ENCODE peak calls at places on chromosomes 5 and 9, in nine cellular contexts. One of them, this sample, is unnamed. For H3K4me1, the result is how much of the 10 kb centered on the place peaks cover.

GRCh38 chr5:140189977-140190867 is 15.2 kb downstream of the CYSTM1 start:
- DNase-seq in tibial nerve: no peak
- DNase-seq in pancreas: no peak
- DNase-seq in heart left ventricle: no peak
- DNase-seq in H1: no peak
- DNase-seq in sigmoid colon: no peak
- DNase-seq in transverse colon: no peak
- DNase-seq in CD8-positive, alpha-beta T cell: no peak
- DNase-seq in OCI-LY7: no peak
- DNase-seq in this sample: no peak

GRCh38 chr9:115633099-115633498 is 515.1 kb upstream of the TNC start:
- DNase-seq in tibial nerve: no peak
- DNase-seq in pancreas: no peak
- DNase-seq in heart left ventricle: no peak
- DNase-seq in H1: no peak
- DNase-seq in sigmoid colon: no peak
- DNase-seq in transverse colon: no peak
- DNase-seq in CD8-positive, alpha-beta T cell: no peak
- DNase-seq in OCI-LY7: no peak
- DNase-seq in this sample: no peak

GRCh38 chr5:20656262-20656661 is 668.3 kb upstream of the CDH18 start:
- DNase-seq in tibial nerve: no peak
- DNase-seq in pancreas: no peak
- DNase-seq in heart left ventricle: no peak
- DNase-seq in H1: no peak
- DNase-seq in sigmoid colon: no peak
- DNase-seq in transverse colon: no peak
- DNase-seq in CD8-positive, alpha-beta T cell: no peak
- DNase-seq in OCI-LY7: no peak
- DNase-seq in this sample: no peak

GRCh38 chr9:35713578-35713977 is 18.4 kb downstream of the TLN1 start:
- DNase-seq in tibial nerve: no peak
- DNase-seq in pancreas: no peak
- DNase-seq in heart left ventricle: no peak
- DNase-seq in H1: no peak
- DNase-seq in sigmoid colon: no peak
- DNase-seq in transverse colon: no peak
- DNase-seq in CD8-positive, alpha-beta T cell: no peak
- DNase-seq in OCI-LY7: no peak
- DNase-seq in this sample: no peak

GRCh38 chr5:137995077-137995746 is 37.7 kb downstream of the FAM13B start:
- DNase-seq in tibial nerve: no peak
- DNase-seq in pancreas: no peak
- DNase-seq in heart left ventricle: no peak
- DNase-seq in H1: no peak
- DNase-seq in sigmoid colon: no peak
- DNase-seq in transverse colon: no peak
- DNase-seq in CD8-positive, alpha-beta T cell: no peak
- DNase-seq in OCI-LY7: no peak
- DNase-seq in this sample: no peak

GRCh38 chr5:126503602-126504104 is 80.4 kb downstream of the GRAMD2B start:
- DNase-seq in tibial nerve: no peak
- DNase-seq in pancreas: no peak
- DNase-seq in heart left ventricle: no peak
- DNase-seq in H1: no peak
- DNase-seq in sigmoid colon: peak
- DNase-seq in transverse colon: no peak
- DNase-seq in CD8-positive, alpha-beta T cell: no peak
- DNase-seq in OCI-LY7: no peak
- DNase-seq in this sample: no peak

GRCh38 chr9:16869140-16869903 is 1.1 kb downstream of the BNC2 start:
- DNase-seq in tibial nerve: no peak
- DNase-seq in pancreas: no peak
- DNase-seq in heart left ventricle: no peak
- DNase-seq in H1: no peak
- DNase-seq in sigmoid colon: peak
- DNase-seq in transverse colon: peak
- DNase-seq in CD8-positive, alpha-beta T cell: no peak
- DNase-seq in OCI-LY7: no peak
- DNase-seq in this sample: no peak

GRCh38 chr9:78598120-78598519 is 301.2 kb downstream of the PSAT1 start:
- DNase-seq in tibial nerve: no peak
- DNase-seq in pancreas: no peak
- DNase-seq in heart left ventricle: no peak
- DNase-seq in H1: no peak
- DNase-seq in sigmoid colon: no peak
- DNase-seq in transverse colon: no peak
- DNase-seq in CD8-positive, alpha-beta T cell: no peak
- DNase-seq in OCI-LY7: no peak
- DNase-seq in this sample: no peak

GRCh38 chr9:126514037-126514821 is 99.5 kb upstream of the LMX1B start:
- DNase-seq in tibial nerve: no peak
- DNase-seq in pancreas: no peak
- DNase-seq in heart left ventricle: peak
- DNase-seq in H1: no peak
- DNase-seq in sigmoid colon: peak
- DNase-seq in transverse colon: peak
- DNase-seq in CD8-positive, alpha-beta T cell: peak
- DNase-seq in OCI-LY7: peak
- DNase-seq in this sample: no peak

GRCh38 chr5:61162010-61162831 is at the start of gene SMIM15:
- DNase-seq in tibial nerve: peak
- DNase-seq in pancreas: peak
- DNase-seq in heart left ventricle: peak
- DNase-seq in H1: peak
- DNase-seq in sigmoid colon: peak
- DNase-seq in transverse colon: peak
- DNase-seq in CD8-positive, alpha-beta T cell: peak
- DNase-seq in OCI-LY7: peak
- DNase-seq in this sample: no peak

GRCh38 chr5:176891331-176891958 is 7.7 kb downstream of the HK3 start:
- DNase-seq in tibial nerve: no peak
- DNase-seq in pancreas: no peak
- DNase-seq in heart left ventricle: no peak
- DNase-seq in H1: no peak
- DNase-seq in sigmoid colon: peak
- DNase-seq in transverse colon: peak
- DNase-seq in CD8-positive, alpha-beta T cell: no peak
- DNase-seq in OCI-LY7: no peak
- DNase-seq in this sample: peak

GRCh38 chr9:121369595-121370265 is at the start of gene STOM:
- DNase-seq in tibial nerve: peak
- DNase-seq in pancreas: peak
- DNase-seq in heart left ventricle: peak
- DNase-seq in H1: no peak
- DNase-seq in sigmoid colon: peak
- DNase-seq in transverse colon: peak
- DNase-seq in CD8-positive, alpha-beta T cell: peak
- DNase-seq in OCI-LY7: no peak
- DNase-seq in this sample: no peak

GRCh38 chr5:42600441-42600840 is 156.2 kb upstream of the CCDC152 start:
- DNase-seq in tibial nerve: no peak
- DNase-seq in pancreas: no peak
- DNase-seq in heart left ventricle: no peak
- DNase-seq in H1: no peak
- DNase-seq in sigmoid colon: no peak
- DNase-seq in transverse colon: no peak
- DNase-seq in CD8-positive, alpha-beta T cell: no peak
- DNase-seq in OCI-LY7: no peak
- DNase-seq in this sample: no peak

GRCh38 chr5:176620333-176620981 is 9.9 kb downstream of the SNCB start:
- DNase-seq in tibial nerve: no peak
- DNase-seq in pancreas: no peak
- DNase-seq in heart left ventricle: no peak
- DNase-seq in H1: no peak
- DNase-seq in sigmoid colon: no peak
- DNase-seq in transverse colon: no peak
- DNase-seq in CD8-positive, alpha-beta T cell: no peak
- DNase-seq in OCI-LY7: no peak
- DNase-seq in this sample: no peak

GRCh38 chr5:170168797-170169196 is 63.1 kb downstream of the FOXI1 start:
- DNase-seq in tibial nerve: no peak
- DNase-seq in pancreas: no peak
- DNase-seq in heart left ventricle: no peak
- DNase-seq in H1: no peak
- DNase-seq in sigmoid colon: no peak
- DNase-seq in transverse colon: no peak
- DNase-seq in CD8-positive, alpha-beta T cell: no peak
- DNase-seq in OCI-LY7: no peak
- DNase-seq in this sample: no peak

GRCh38 chr5:160438316-160439204 is 16.9 kb downstream of the PTTG1 start:
- DNase-seq in tibial nerve: no peak
- DNase-seq in pancreas: peak
- DNase-seq in heart left ventricle: no peak
- DNase-seq in H1: peak
- DNase-seq in sigmoid colon: no peak
- DNase-seq in transverse colon: peak
- DNase-seq in CD8-positive, alpha-beta T cell: peak
- DNase-seq in OCI-LY7: peak
- DNase-seq in this sample: no peak

GRCh38 chr9:80400624-80401230 is 829.0 kb downstream of the TLE4 start:
- DNase-seq in tibial nerve: no peak
- DNase-seq in pancreas: no peak
- DNase-seq in heart left ventricle: no peak
- DNase-seq in H1: no peak
- DNase-seq in sigmoid colon: no peak
- DNase-seq in transverse colon: no peak
- DNase-seq in CD8-positive, alpha-beta T cell: no peak
- DNase-seq in OCI-LY7: no peak
- DNase-seq in this sample: no peak

GRCh38 chr5:57497733-57498132 is 15.1 kb upstream of the ACTBL2 start:
- DNase-seq in tibial nerve: no peak
- DNase-seq in pancreas: no peak
- DNase-seq in heart left ventricle: no peak
- DNase-seq in H1: no peak
- DNase-seq in sigmoid colon: no peak
- DNase-seq in transverse colon: no peak
- DNase-seq in CD8-positive, alpha-beta T cell: no peak
- DNase-seq in OCI-LY7: no peak
- DNase-seq in this sample: no peak

GRCh38 chr9:129383415-129384088 is 205.5 kb upstream of the IER5L start:
- DNase-seq in tibial nerve: peak
- DNase-seq in pancreas: peak
- DNase-seq in heart left ventricle: peak
- DNase-seq in H1: no peak
- DNase-seq in sigmoid colon: peak
- DNase-seq in transverse colon: peak
- DNase-seq in CD8-positive, alpha-beta T cell: peak
- DNase-seq in OCI-LY7: peak
- DNase-seq in this sample: no peak

GRCh38 chr5:150301170-150301505 is 1.6 kb downstream of the ARSI start:
- DNase-seq in tibial nerve: no peak
- DNase-seq in pancreas: no peak
- DNase-seq in heart left ventricle: no peak
- DNase-seq in H1: no peak
- DNase-seq in sigmoid colon: no peak
- DNase-seq in transverse colon: no peak
- DNase-seq in CD8-positive, alpha-beta T cell: no peak
- DNase-seq in OCI-LY7: no peak
- DNase-seq in this sample: no peak
- H3K4me1 ChIP-seq in tibial nerve: under half
- H3K4me1 ChIP-seq in pancreas: under half
- H3K4me1 ChIP-seq in heart left ventricle: under half
- H3K4me1 ChIP-seq in H1: under half
- H3K4me1 ChIP-seq in sigmoid colon: under half
- H3K4me1 ChIP-seq in transverse colon: under half
- H3K4me1 ChIP-seq in CD8-positive, alpha-beta T cell: under half
- H3K4me1 ChIP-seq in OCI-LY7: under half
- H3K4me1 ChIP-seq in this sample: half or more

GRCh38 chr5:43917925-43918324 is 314.9 kb downstream of the NNT start:
- DNase-seq in tibial nerve: no peak
- DNase-seq in pancreas: no peak
- DNase-seq in heart left ventricle: no peak
- DNase-seq in H1: no peak
- DNase-seq in sigmoid colon: peak
- DNase-seq in transverse colon: no peak
- DNase-seq in CD8-positive, alpha-beta T cell: no peak
- DNase-seq in OCI-LY7: no peak
- DNase-seq in this sample: no peak

GRCh38 chr5:43920422-43920821 is 317.4 kb downstream of the NNT start:
- DNase-seq in tibial nerve: no peak
- DNase-seq in pancreas: no peak
- DNase-seq in heart left ventricle: no peak
- DNase-seq in H1: no peak
- DNase-seq in sigmoid colon: no peak
- DNase-seq in transverse colon: no peak
- DNase-seq in CD8-positive, alpha-beta T cell: no peak
- DNase-seq in OCI-LY7: no peak
- DNase-seq in this sample: no peak
- H3K4me1 ChIP-seq in tibial nerve: under half
- H3K4me1 ChIP-seq in pancreas: under half
- H3K4me1 ChIP-seq in heart left ventricle: under half
- H3K4me1 ChIP-seq in H1: under half
- H3K4me1 ChIP-seq in sigmoid colon: under half
- H3K4me1 ChIP-seq in transverse colon: under half
- H3K4me1 ChIP-seq in CD8-positive, alpha-beta T cell: under half
- H3K4me1 ChIP-seq in OCI-LY7: under half
- H3K4me1 ChIP-seq in this sample: under half

DNA sequence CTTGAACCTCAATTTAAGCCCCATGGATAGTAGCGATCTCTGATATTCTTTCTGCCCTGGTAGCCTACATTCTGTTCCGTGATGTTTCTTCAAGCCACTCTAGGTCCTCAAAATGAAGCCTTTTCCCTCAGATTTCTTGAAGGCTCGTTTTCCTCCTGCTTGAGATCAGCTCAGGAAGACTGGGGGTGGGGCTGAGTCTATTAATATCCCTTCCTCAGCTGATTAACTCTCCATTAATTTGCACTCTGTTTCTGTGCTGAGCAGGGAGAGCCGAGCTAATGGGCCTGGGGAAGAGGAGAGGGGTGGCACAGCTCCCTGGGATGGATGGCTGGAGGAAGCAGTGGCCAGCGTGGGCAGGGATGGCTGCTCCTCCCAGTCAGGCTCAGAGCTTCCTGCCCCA is 93.2 kb downstream of the PPARGC1B start:
- DNase-seq in tibial nerve: no peak
- DNase-seq in pancreas: no peak
- DNase-seq in heart left ventricle: no peak
- DNase-seq in H1: no peak
- DNase-seq in sigmoid colon: no peak
- DNase-seq in transverse colon: no peak
- DNase-seq in CD8-positive, alpha-beta T cell: no peak
- DNase-seq in OCI-LY7: no peak
- DNase-seq in this sample: no peak
- H3K4me1 ChIP-seq in tibial nerve: under half
- H3K4me1 ChIP-seq in pancreas: under half
- H3K4me1 ChIP-seq in heart left ventricle: half or more
- H3K4me1 ChIP-seq in H1: under half
- H3K4me1 ChIP-seq in sigmoid colon: under half
- H3K4me1 ChIP-seq in transverse colon: under half
- H3K4me1 ChIP-seq in CD8-positive, alpha-beta T cell: under half
- H3K4me1 ChIP-seq in OCI-LY7: under half
- H3K4me1 ChIP-seq in this sample: under half

DNA sequence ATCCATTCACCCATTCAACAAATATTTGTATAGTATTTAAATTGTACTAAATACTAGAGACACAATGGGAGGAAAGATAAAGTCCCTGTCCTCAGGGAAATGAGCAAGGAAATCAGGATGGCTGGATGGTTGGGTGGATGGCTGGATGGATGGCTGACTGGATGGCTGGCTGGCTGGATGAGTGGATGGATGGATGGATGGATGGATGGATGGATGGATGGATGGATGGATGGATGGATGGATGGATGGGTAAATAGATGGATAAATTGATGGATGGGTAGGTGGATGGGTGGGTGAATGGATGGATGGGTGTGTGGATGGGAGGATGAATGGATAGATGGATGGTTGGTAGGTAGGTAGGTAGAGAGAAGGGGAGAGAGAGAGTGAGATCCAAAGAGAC is 41.5 kb upstream of the WWC1 start:
- DNase-seq in tibial nerve: no peak
- DNase-seq in pancreas: no peak
- DNase-seq in heart left ventricle: no peak
- DNase-seq in H1: no peak
- DNase-seq in sigmoid colon: no peak
- DNase-seq in transverse colon: no peak
- DNase-seq in CD8-positive, alpha-beta T cell: no peak
- DNase-seq in OCI-LY7: no peak
- DNase-seq in this sample: no peak
- H3K4me1 ChIP-seq in tibial nerve: under half
- H3K4me1 ChIP-seq in pancreas: under half
- H3K4me1 ChIP-seq in heart left ventricle: under half
- H3K4me1 ChIP-seq in H1: under half
- H3K4me1 ChIP-seq in sigmoid colon: under half
- H3K4me1 ChIP-seq in transverse colon: under half
- H3K4me1 ChIP-seq in CD8-positive, alpha-beta T cell: under half
- H3K4me1 ChIP-seq in OCI-LY7: under half
- H3K4me1 ChIP-seq in this sample: under half